ENCODE peak calls at places on chromosomes 5 and 9, in five cellular contexts. One of them, this sample, is unnamed. For H3K4me1 and H3K27me3, the result is how much of the 10 kb centered on the place peaks cover.

GRCh38 chr5:174624754-174625506 is 99.5 kb upstream of the MSX2 start:
- DNase-seq in SK-N-SH: no peak
- DNase-seq in lower lobe of right lung: no peak
- DNase-seq in ovary: no peak
- DNase-seq in fibroblast of lung: no peak
- DNase-seq in this sample: peak

GRCh38 chr5:122101636-122102285 is 23.7 kb upstream of the LOX start:
- DNase-seq in fibroblast of lung: peak
- DNase-seq in lower lobe of right lung: no peak
- DNase-seq in SK-N-SH: peak
- DNase-seq in ovary: no peak
- DNase-seq in this sample: peak

GRCh38 chr5:11027660-11028059 is 266.6 kb upstream of the DAP start:
- DNase-seq in lower lobe of right lung: no peak
- DNase-seq in ovary: no peak
- DNase-seq in SK-N-SH: no peak
- DNase-seq in fibroblast of lung: no peak
- DNase-seq in this sample: no peak

GRCh38 chr5:65391591-65391990 is 90.1 kb downstream of the ADAMTS6 start:
- DNase-seq in SK-N-SH: no peak
- DNase-seq in lower lobe of right lung: no peak
- DNase-seq in ovary: no peak
- DNase-seq in fibroblast of lung: peak
- DNase-seq in this sample: no peak

GRCh38 chr5:139232161-139232724 is 34.1 kb upstream of the SIL1 start:
- DNase-seq in ovary: no peak
- DNase-seq in lower lobe of right lung: no peak
- DNase-seq in fibroblast of lung: peak
- DNase-seq in SK-N-SH: no peak
- DNase-seq in this sample: no peak

GRCh38 chr9:34544035-34544434 is 21.2 kb upstream of the ENHO start:
- DNase-seq in ovary: no peak
- DNase-seq in SK-N-SH: no peak
- DNase-seq in fibroblast of lung: no peak
- DNase-seq in lower lobe of right lung: no peak
- DNase-seq in this sample: no peak

GRCh38 chr5:1917830-1918487 is 35.2 kb upstream of the IRX4 start:
- DNase-seq in SK-N-SH: no peak
- DNase-seq in fibroblast of lung: no peak
- DNase-seq in ovary: no peak
- DNase-seq in lower lobe of right lung: no peak
- DNase-seq in this sample: no peak

GRCh38 chr9:111866976-111867375 is 29.6 kb upstream of the UGCG start:
- DNase-seq in SK-N-SH: no peak
- DNase-seq in fibroblast of lung: peak
- DNase-seq in ovary: no peak
- DNase-seq in lower lobe of right lung: no peak
- DNase-seq in this sample: no peak

GRCh38 chr5:141839015-141839513 is 39.1 kb downstream of the PCDH1 start:
- DNase-seq in fibroblast of lung: peak
- DNase-seq in ovary: no peak
- DNase-seq in lower lobe of right lung: no peak
- DNase-seq in SK-N-SH: no peak
- DNase-seq in this sample: no peak

GRCh38 chr9:128120741-128121465 is 6.6 kb downstream of the PTGES2 start:
- DNase-seq in lower lobe of right lung: peak
- DNase-seq in ovary: peak
- DNase-seq in SK-N-SH: no peak
- DNase-seq in fibroblast of lung: no peak
- DNase-seq in this sample: no peak

GRCh38 chr9:91308144-91308543 is 53.6 kb downstream of the AUH start:
- DNase-seq in fibroblast of lung: no peak
- DNase-seq in SK-N-SH: no peak
- DNase-seq in ovary: no peak
- DNase-seq in lower lobe of right lung: no peak
- DNase-seq in this sample: no peak

GRCh38 chr5:53419247-53419646 is 61.2 kb upstream of the FST start:
- DNase-seq in ovary: no peak
- DNase-seq in fibroblast of lung: peak
- DNase-seq in SK-N-SH: no peak
- DNase-seq in lower lobe of right lung: no peak
- DNase-seq in this sample: no peak

GRCh38 chr9:81513049-81513448 is 176.3 kb downstream of the TLE1 start:
- DNase-seq in SK-N-SH: no peak
- DNase-seq in lower lobe of right lung: no peak
- DNase-seq in ovary: no peak
- DNase-seq in fibroblast of lung: no peak
- DNase-seq in this sample: no peak

GRCh38 chr5:137453476-137454080 is 45.5 kb downstream of the SPOCK1 start:
- DNase-seq in ovary: no peak
- DNase-seq in lower lobe of right lung: no peak
- DNase-seq in SK-N-SH: no peak
- DNase-seq in fibroblast of lung: peak
- DNase-seq in this sample: peak

GRCh38 chr5:151078490-151079262 is 2.2 kb downstream of the TNIP1 start:
- DNase-seq in fibroblast of lung: no peak
- DNase-seq in lower lobe of right lung: no peak
- DNase-seq in SK-N-SH: no peak
- DNase-seq in ovary: no peak
- DNase-seq in this sample: no peak

GRCh38 chr5:157130933-157131332 is 11.7 kb downstream of the MED7 start:
- DNase-seq in fibroblast of lung: peak
- DNase-seq in ovary: no peak
- DNase-seq in lower lobe of right lung: no peak
- DNase-seq in SK-N-SH: peak
- DNase-seq in this sample: no peak

GRCh38 chr5:157563373-157564148 is 12.0 kb downstream of the ADAM19 start:
- DNase-seq in lower lobe of right lung: no peak
- DNase-seq in ovary: peak
- DNase-seq in fibroblast of lung: peak
- DNase-seq in SK-N-SH: peak
- DNase-seq in this sample: peak

GRCh38 chr9:69919461-69920061 is 98.9 kb downstream of the CFAP95 start:
- DNase-seq in SK-N-SH: peak
- DNase-seq in lower lobe of right lung: no peak
- DNase-seq in fibroblast of lung: peak
- DNase-seq in ovary: no peak
- DNase-seq in this sample: peak

GRCh38 chr5:30832519-30832918 is 361.0 kb upstream of the CDH6 start:
- DNase-seq in ovary: no peak
- DNase-seq in lower lobe of right lung: no peak
- DNase-seq in SK-N-SH: no peak
- DNase-seq in fibroblast of lung: no peak
- DNase-seq in this sample: no peak

GRCh38 chr5:110880413-110880812 is 141.6 kb downstream of the SLC25A46 start:
- DNase-seq in fibroblast of lung: peak
- DNase-seq in lower lobe of right lung: no peak
- DNase-seq in SK-N-SH: no peak
- DNase-seq in ovary: no peak
- DNase-seq in this sample: peak

GRCh38 chr5:172235132-172235780 is 41.3 kb downstream of the EFCAB9 start:
- DNase-seq in fibroblast of lung: peak
- DNase-seq in ovary: no peak
- DNase-seq in lower lobe of right lung: no peak
- DNase-seq in SK-N-SH: no peak
- DNase-seq in this sample: peak

GRCh38 chr9:109014267-109015025 is 1.1 kb upstream of the CTNNAL1 start:
- DNase-seq in lower lobe of right lung: no peak
- DNase-seq in ovary: peak
- DNase-seq in SK-N-SH: no peak
- DNase-seq in fibroblast of lung: peak
- DNase-seq in this sample: peak

GRCh38 chr9:133114886-133115603 is 6.0 kb downstream of the RALGDS start:
- DNase-seq in lower lobe of right lung: peak
- DNase-seq in fibroblast of lung: no peak
- DNase-seq in ovary: peak
- DNase-seq in SK-N-SH: no peak
- DNase-seq in this sample: no peak

GRCh38 chr9:131296906-131297500 is 7.5 kb downstream of the PLPP7 start:
- DNase-seq in lower lobe of right lung: no peak
- DNase-seq in fibroblast of lung: no peak
- DNase-seq in SK-N-SH: no peak
- DNase-seq in ovary: no peak
- DNase-seq in this sample: no peak

GRCh38 chr9:110880123-110880522 is 158.1 kb downstream of the LPAR1 start:
- DNase-seq in ovary: no peak
- DNase-seq in SK-N-SH: no peak
- DNase-seq in fibroblast of lung: peak
- DNase-seq in lower lobe of right lung: no peak
- DNase-seq in this sample: peak

GRCh38 chr5:55864606-55865541 is 13.7 kb downstream of the IL31RA start:
- DNase-seq in ovary: no peak
- DNase-seq in SK-N-SH: no peak
- DNase-seq in lower lobe of right lung: no peak
- DNase-seq in fibroblast of lung: peak
- DNase-seq in this sample: peak

GRCh38 chr9:93020151-93020550 is 38.4 kb upstream of the SUSD3 start:
- DNase-seq in SK-N-SH: no peak
- DNase-seq in lower lobe of right lung: no peak
- DNase-seq in fibroblast of lung: no peak
- DNase-seq in ovary: no peak
- DNase-seq in this sample: no peak

GRCh38 chr9:108476574-108476973 is 379.2 kb downstream of the ACTL7B start:
- DNase-seq in lower lobe of right lung: no peak
- DNase-seq in fibroblast of lung: peak
- DNase-seq in SK-N-SH: no peak
- DNase-seq in ovary: no peak
- DNase-seq in this sample: no peak

GRCh38 chr5:81948349-81948748 is 23.5 kb upstream of the ATG10 start:
- DNase-seq in fibroblast of lung: peak
- DNase-seq in lower lobe of right lung: no peak
- DNase-seq in SK-N-SH: no peak
- DNase-seq in ovary: no peak
- DNase-seq in this sample: peak

GRCh38 chr5:148406406-148406805 is 22.6 kb downstream of the FBXO38 start:
- DNase-seq in lower lobe of right lung: no peak
- DNase-seq in SK-N-SH: no peak
- DNase-seq in ovary: no peak
- DNase-seq in fibroblast of lung: no peak
- DNase-seq in this sample: no peak
- H3K4me1 ChIP-seq in lower lobe of right lung: under half
- H3K4me1 ChIP-seq in SK-N-SH: under half
- H3K4me1 ChIP-seq in ovary: under half
- H3K4me1 ChIP-seq in fibroblast of lung: under half
- H3K4me1 ChIP-seq in this sample: under half

DNA sequence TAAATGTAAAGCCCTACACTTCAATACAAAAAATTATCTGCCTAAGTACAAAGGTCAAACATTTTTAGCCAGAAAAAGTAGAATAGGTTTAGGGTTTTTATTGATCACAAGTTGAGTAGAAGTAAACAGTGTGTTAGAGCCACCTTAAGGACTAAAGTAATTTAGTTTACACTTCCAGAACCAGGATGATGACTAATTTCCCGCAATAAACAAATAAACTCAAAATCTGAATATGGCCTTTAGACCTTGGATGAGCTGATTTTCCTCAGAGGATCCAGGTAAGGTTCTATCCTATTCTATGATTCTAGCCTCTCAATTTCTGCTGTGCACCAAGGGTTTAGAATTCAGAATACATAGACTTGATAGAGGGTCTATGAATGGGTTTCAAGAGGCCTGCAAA is 179.4 kb upstream of the TBCA start:
- DNase-seq in ovary: no peak
- DNase-seq in SK-N-SH: no peak
- DNase-seq in fibroblast of lung: no peak
- DNase-seq in lower lobe of right lung: no peak
- DNase-seq in this sample: no peak
- H3K27me3 ChIP-seq in ovary: under half
- H3K27me3 ChIP-seq in SK-N-SH: under half
- H3K27me3 ChIP-seq in fibroblast of lung: under half
- H3K27me3 ChIP-seq in lower lobe of right lung: under half
- H3K27me3 ChIP-seq in this sample: half or more

DNA sequence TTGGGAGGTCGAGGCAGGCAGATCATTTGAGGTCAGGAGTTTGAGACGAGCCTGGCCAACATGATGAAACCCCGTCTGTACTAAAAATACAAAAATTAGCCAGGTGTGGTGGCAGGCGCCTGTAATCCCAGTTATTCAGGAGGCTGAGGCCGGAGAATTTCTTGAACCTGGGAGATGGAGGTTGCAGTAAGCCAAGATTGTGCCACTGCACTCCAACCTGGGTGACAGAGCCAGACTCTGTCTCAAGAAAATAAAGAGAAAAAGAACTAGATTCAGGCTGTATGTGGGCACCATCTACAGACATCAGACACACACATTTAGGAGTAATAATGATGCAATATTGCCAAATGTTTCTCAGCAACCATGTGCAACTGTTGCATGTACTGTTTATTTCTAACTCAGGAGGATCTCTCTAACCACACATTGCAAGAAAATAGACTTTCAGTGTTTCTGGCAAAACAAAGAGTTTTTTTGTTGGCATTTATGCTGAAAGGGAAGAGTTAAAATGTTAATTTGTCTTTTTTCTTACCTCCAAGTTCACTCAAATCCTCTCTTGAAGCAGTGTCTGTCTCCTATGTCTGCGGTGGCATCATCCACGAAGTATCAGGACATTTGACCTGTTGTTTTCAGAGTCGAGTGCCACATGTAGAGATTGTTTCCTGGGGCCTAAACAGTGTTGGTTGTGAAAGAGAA is 5.1 kb upstream of the ORM1 start:
- DNase-seq in fibroblast of lung: peak
- DNase-seq in ovary: peak
- DNase-seq in SK-N-SH: no peak
- DNase-seq in lower lobe of right lung: no peak
- DNase-seq in this sample: peak
- TF ChIP-seq CTCF in fibroblast of lung: no peak
- TF ChIP-seq CTCF in ovary: no peak
- TF ChIP-seq CTCF in SK-N-SH: no peak
- TF ChIP-seq CTCF in lower lobe of right lung: no peak
- TF ChIP-seq CTCF in this sample: no peak

GRCh38 chr5:62341783-62342475 is 35.9 kb downstream of the KIF2A start:
- DNase-seq in lower lobe of right lung: no peak
- DNase-seq in ovary: no peak
- DNase-seq in SK-N-SH: no peak
- DNase-seq in fibroblast of lung: no peak
- DNase-seq in this sample: no peak

GRCh38 chr5:62340392-62340791 is 34.4 kb downstream of the KIF2A start:
- DNase-seq in SK-N-SH: peak
- DNase-seq in fibroblast of lung: no peak
- DNase-seq in lower lobe of right lung: no peak
- DNase-seq in ovary: no peak
- DNase-seq in this sample: peak

GRCh38 chr5:62343428-62343827 is 37.4 kb downstream of the KIF2A start:
- DNase-seq in SK-N-SH: no peak
- DNase-seq in ovary: no peak
- DNase-seq in fibroblast of lung: peak
- DNase-seq in lower lobe of right lung: no peak
- DNase-seq in this sample: peak

GRCh38 chr5:62340979-62341378 is 35.0 kb downstream of the KIF2A start:
- DNase-seq in SK-N-SH: no peak
- DNase-seq in lower lobe of right lung: no peak
- DNase-seq in ovary: no peak
- DNase-seq in fibroblast of lung: no peak
- DNase-seq in this sample: no peak

DNA sequence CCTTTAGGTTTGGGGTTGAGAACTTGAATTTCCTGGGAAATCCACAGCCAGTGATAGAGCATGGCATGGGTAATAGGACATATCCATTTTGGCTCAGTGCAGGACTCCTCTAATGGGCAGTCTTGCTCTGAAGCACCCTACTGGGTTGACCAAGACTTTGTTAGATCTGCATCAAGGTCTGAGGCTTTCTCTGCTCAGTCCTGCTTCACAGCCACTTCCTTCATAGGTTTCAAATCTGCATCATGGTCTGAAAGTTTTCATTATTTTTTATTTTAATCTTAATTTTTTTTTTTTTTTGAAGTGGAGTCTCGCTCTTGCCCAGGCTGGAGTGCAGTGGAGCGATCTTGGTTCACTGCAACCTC is 36.5 kb downstream of the KIF2A start:
- DNase-seq in ovary: no peak
- DNase-seq in lower lobe of right lung: no peak
- DNase-seq in fibroblast of lung: no peak
- DNase-seq in SK-N-SH: no peak
- DNase-seq in this sample: no peak
- H3K4me1 ChIP-seq in ovary: under half
- H3K4me1 ChIP-seq in lower lobe of right lung: under half
- H3K4me1 ChIP-seq in fibroblast of lung: under half
- H3K4me1 ChIP-seq in SK-N-SH: under half
- H3K4me1 ChIP-seq in this sample: under half

This sample was measured in cardiac muscle cell.